ENCODE peak calls at places on chromosome 2, in five cellular contexts. K is small intestine, C is upper lobe of right lung, V is GM06990, I is thoracic aorta. A is an unnamed sample.
A peak's percentile ranks its signal among the peaks of the same experiment; 100 is the strongest.

GRCh38 chr2:209960676-209961630 is 41.5 kb upstream of the RPE start:
- DNase-seq in K (peak; percentile 50), I (no peak), C (no peak), V (no peak), A (peak; percentile 30)

GRCh38 chr2:202096736-202097135 is 23.7 kb downstream of the KIAA2012 start:
- DNase-seq in K (no peak), I (no peak), V (no peak), C (no peak), A (no peak)

GRCh38 chr2:10720983-10721343 is 467 bp upstream of the ATP6V1C2 start:
- DNase-seq in K (peak; percentile 9), C (no peak), V (no peak), I (no peak), A (no peak)

GRCh38 chr2:69997296-69998184 is 36.1 kb upstream of the ASPRV1 start:
- DNase-seq in C (no peak), K (peak; percentile 69), V (no peak), I (no peak), A (peak; percentile 42)

GRCh38 chr2:127857494-127857818 is 499 bp downstream of the POLR2D start:
- DNase-seq in I (no peak), C (no peak), K (peak; percentile 25), V (no peak), A (peak; percentile 54)

GRCh38 chr2:15713475-15713874 is 121.8 kb downstream of the DDX1 start:
- DNase-seq in C (no peak), V (no peak), I (no peak), K (no peak), A (no peak)

GRCh38 chr2:943821-944220 is 6.8 kb upstream of the SNTG2 start:
- DNase-seq in K (no peak), V (no peak), I (no peak), C (no peak), A (peak; percentile 43)

GRCh38 chr2:20702563-20702962 is 35.6 kb downstream of the GDF7 start:
- DNase-seq in I (no peak), V (no peak), K (no peak), C (no peak), A (no peak)

GRCh38 chr2:30332791-30333453 is 101.6 kb downstream of the LBH start:
- DNase-seq in K (peak; percentile 31), C (no peak), I (no peak), V (peak; percentile 31), A (no peak)

GRCh38 chr2:75192496-75192895 is 6.8 kb downstream of the TACR1 start:
- DNase-seq in V (no peak), C (no peak), K (no peak), I (no peak), A (no peak)

GRCh38 chr2:43110442-43110871 is 115.9 kb downstream of the ZFP36L2 start:
- DNase-seq in C (no peak), I (no peak), V (no peak), K (no peak), A (no peak)

GRCh38 chr2:17736989-17737388 is 16.6 kb downstream of the SMC6 start:
- DNase-seq in I (no peak), V (no peak), C (no peak), K (no peak), A (no peak)

GRCh38 chr2:72148975-72149555 is 1.4 kb upstream of the CYP26B1 start:
- DNase-seq in V (no peak), C (peak; percentile 70), K (no peak), I (no peak), A (no peak)

GRCh38 chr2:123916512-123916911 is 108.6 kb upstream of the CNTNAP5 start:
- DNase-seq in C (no peak), I (no peak), K (no peak), V (no peak), A (no peak)

GRCh38 chr2:150520887-150521664 is 33.6 kb upstream of the RND3 start:
- DNase-seq in I (no peak), K (no peak), C (no peak), V (no peak), A (no peak)

GRCh38 chr2:218516614-218517013 is 51.5 kb downstream of the USP37 start:
- DNase-seq in C (no peak), I (no peak), K (peak; percentile 26), V (no peak), A (no peak)

GRCh38 chr2:231494669-231495068 is 30.4 kb upstream of the NCL start:
- DNase-seq in C (no peak), I (no peak), K (no peak), V (no peak), A (no peak)

GRCh38 chr2:188050716-188051115 is 241.0 kb upstream of the GULP1 start:
- DNase-seq in V (no peak), C (no peak), K (no peak), I (no peak), A (no peak)

GRCh38 chr2:26941486-26941885 is 29.0 kb upstream of the MAPRE3 start:
- DNase-seq in I (no peak), C (no peak), K (no peak), V (no peak), A (no peak)

GRCh38 chr2:9311488-9311887 is 104.9 kb downstream of the ASAP2 start:
- DNase-seq in K (no peak), C (no peak), V (no peak), I (no peak), A (no peak)

GRCh38 chr2:15494877-15495276 is 66.3 kb downstream of the NBAS start:
- DNase-seq in K (no peak), V (no peak), I (no peak), C (no peak), A (no peak)

GRCh38 chr2:181989099-181989498 is 3.4 kb downstream of the PPP1R1C start:
- DNase-seq in K (no peak), I (no peak), C (no peak), V (no peak), A (no peak)

GRCh38 chr2:8488001-8488738 is 193.7 kb upstream of the ID2 start:
- DNase-seq in K (no peak), I (no peak), C (no peak), V (peak; percentile 80), A (peak; percentile 61)

GRCh38 chr2:102103992-102104871 is 38.3 kb upstream of the IL1R1 start:
- DNase-seq in V (no peak), K (no peak), C (peak; percentile 73), I (peak; percentile 83), A (no peak)

GRCh38 chr2:43426305-43427031 is 169.4 kb downstream of the THADA start:
- DNase-seq in V (peak; percentile 79), I (no peak), C (no peak), K (peak; percentile 86), A (peak; percentile 79)

GRCh38 chr2:3465328-3465727 is 54.0 kb downstream of the ADI1 start:
- DNase-seq in K (no peak), V (no peak), C (no peak), I (no peak), A (no peak)

GRCh38 chr2:216989335-216990129 is 129.7 kb upstream of the TNP1 start:
- DNase-seq in C (no peak), V (no peak), K (no peak), I (no peak), A (no peak)

GRCh38 chr2:44884677-44885076 is 56.8 kb upstream of the SIX3 start:
- DNase-seq in C (no peak), I (no peak), V (no peak), K (no peak), A (no peak)

GRCh38 chr2:105904938-105905337 is 160.2 kb downstream of the NCK2 start:
- DNase-seq in V (no peak), I (no peak), K (no peak), C (no peak), A (no peak)

GRCh38 chr2:120963997-120964396 is 228.3 kb downstream of the GLI2 start:
- DNase-seq in V (no peak), C (no peak), K (no peak), I (no peak), A (no peak)

GRCh38 chr2:24828641-24829040 is 35.4 kb downstream of the CENPO start:
- DNase-seq in V (no peak), K (no peak), C (no peak), I (no peak), A (no peak)

GRCh38 chr2:3480352-3481010 is 38.9 kb downstream of the ADI1 start:
- DNase-seq in I (no peak), K (peak; percentile 97), C (no peak), V (no peak), A (no peak)

GRCh38 chr2:132652501-132652900 is 17.5 kb downstream of the LYPD1 start:
- DNase-seq in V (no peak), I (no peak), C (no peak), K (no peak), A (no peak)

GRCh38 chr2:74747411-74748080 is 86.4 kb upstream of the HK2 start:
- DNase-seq in V (no peak), K (no peak), I (no peak), C (no peak), A (no peak)

GRCh38 chr2:157336137-157336721 is 10.6 kb upstream of the ERMN start:
- DNase-seq in V (no peak), K (peak; percentile 66), I (peak; percentile 6), C (no peak), A (peak; percentile 26)

GRCh38 chr2:46574457-46575354 is 95.3 kb downstream of the TMEM247 start:
- DNase-seq in I (no peak), C (no peak), K (no peak), V (peak; percentile 35), A (no peak)

GRCh38 chr2:205848601-205849000 is 166.3 kb downstream of the NRP2 start:
- DNase-seq in K (no peak), C (no peak), I (no peak), V (no peak), A (no peak)

GRCh38 chr2:25341031-25341727 is 546 bp downstream of the DNMT3A start:
- DNase-seq in V (no peak), I (no peak), K (no peak), C (no peak), A (peak; percentile 42)

GRCh38 chr2:95077893-95078603 is 43.6 kb downstream of the MRPS5 start:
- DNase-seq in K (no peak), V (no peak), C (no peak), I (no peak), A (no peak)
- H3K27me3 ChIP-seq in K (no peaks in the 10 kb centered on the region), V (no peaks in the 10 kb centered on the region), C (no peaks in the 10 kb centered on the region), I (no peaks in the 10 kb centered on the region), A (no peaks in the 10 kb centered on the region)

GRCh38 chr2:134432438-134432883 is 178.6 kb downstream of the MGAT5 start:
- DNase-seq in I (no peak), K (peak; percentile 61), V (no peak), C (no peak), A (no peak)

GRCh38 chr2:134426721-134427120 is 172.8 kb downstream of the MGAT5 start:
- DNase-seq in I (no peak), V (no peak), C (no peak), K (no peak), A (no peak)

GRCh38 chr2:134431837-134432437 is 178.1 kb downstream of the MGAT5 start:
- DNase-seq in V (no peak), K (no peak), C (no peak), I (no peak), A (no peak)

GRCh38 chr2:134433469-134433868 is 179.6 kb downstream of the MGAT5 start:
- DNase-seq in C (no peak), V (no peak), I (no peak), K (no peak), A (no peak)

GRCh38 chr2:134429886-134430285 is 176.0 kb downstream of the MGAT5 start:
- DNase-seq in I (no peak), V (no peak), C (no peak), K (no peak), A (no peak)
- H3K36me3 ChIP-seq in I (peaks cover 3% of the 10 kb centered on the region), V (peaks cover 36% of the 10 kb centered on the region), C (peaks cover under 1% of the 10 kb centered on the region), K (peaks cover 13% of the 10 kb centered on the region), A (peaks cover 44% of the 10 kb centered on the region)

GRCh38 chr2:100823665-100824438 is 3.9 kb downstream of the NPAS2 start:
- DNase-seq in K (no peak), V (no peak), I (no peak), C (no peak), A (no peak)
- H3K27me3 ChIP-seq in K (no peaks in the 10 kb centered on the region), V (no peaks in the 10 kb centered on the region), I (no peaks in the 10 kb centered on the region), C (peaks cover 5% of the 10 kb centered on the region), A (no peaks in the 10 kb centered on the region)

GRCh38 chr2:23777857-23778256 is 149.1 kb downstream of the ATAD2B start:
- DNase-seq in K (no peak), C (no peak), I (no peak), V (no peak), A (no peak)
- H3K36me3 ChIP-seq in K (peaks cover 3% of the 10 kb centered on the region), C (peaks cover 43% of the 10 kb centered on the region), I (no peaks in the 10 kb centered on the region), V (no peaks in the 10 kb centered on the region), A (peaks cover 42% of the 10 kb centered on the region)